ENCODE peak calls at places on chromosomes 16 and 17, in five cellular contexts. One of them, this sample, is unnamed.

GRCh38 chr16:79006206-79006605 is 594.3 kb downstream of the MAF start:
- DNase-seq in HEK293T: no peak
- DNase-seq in GM12878: no peak
- DNase-seq in H1: no peak
- DNase-seq in HepG2: no peak
- DNase-seq in this sample: no peak

GRCh38 chr16:31090540-31090939 is 1.8 kb upstream of the PRSS53 start:
- DNase-seq in HEK293T: no peak
- DNase-seq in GM12878: no peak
- DNase-seq in H1: no peak
- DNase-seq in HepG2: no peak
- DNase-seq in this sample: no peak

GRCh38 chr16:19283637-19284036 is 1.9 kb upstream of the CLEC19A start:
- DNase-seq in HEK293T: no peak
- DNase-seq in GM12878: no peak
- DNase-seq in H1: no peak
- DNase-seq in HepG2: no peak
- DNase-seq in this sample: no peak

GRCh38 chr17:50177983-50178834 is 12.4 kb downstream of the SGCA start:
- DNase-seq in HEK293T: peak; percentile 80
- DNase-seq in GM12878: no peak
- DNase-seq in H1: peak; percentile 80
- DNase-seq in HepG2: peak; percentile 89
- DNase-seq in this sample: peak; percentile 23

GRCh38 chr17:74871329-74872076 is 1.3 kb downstream of the FDXR start:
- DNase-seq in HEK293T: no peak
- DNase-seq in GM12878: no peak
- DNase-seq in H1: no peak
- DNase-seq in HepG2: no peak
- DNase-seq in this sample: no peak

GRCh38 chr16:10942352-10943297 is at the start of gene DEXI:
- DNase-seq in HEK293T: peak; percentile 96
- DNase-seq in GM12878: peak; percentile 69
- DNase-seq in H1: peak; percentile 96
- DNase-seq in HepG2: peak; percentile 92
- DNase-seq in this sample: peak; percentile 84

GRCh38 chr17:38343608-38343980 is at the start of gene GPR179:
- DNase-seq in HEK293T: no peak
- DNase-seq in GM12878: no peak
- DNase-seq in H1: no peak
- DNase-seq in HepG2: no peak
- DNase-seq in this sample: no peak

GRCh38 chr17:3894927-3895343 is 2.1 kb upstream of the CAMKK1 start:
- DNase-seq in HEK293T: no peak
- DNase-seq in GM12878: no peak
- DNase-seq in H1: no peak
- DNase-seq in HepG2: no peak
- DNase-seq in this sample: no peak

GRCh38 chr17:21318439-21318838 is 33.9 kb downstream of the MAP2K3 start:
- DNase-seq in HEK293T: no peak
- DNase-seq in GM12878: no peak
- DNase-seq in H1: peak; percentile 74
- DNase-seq in HepG2: no peak
- DNase-seq in this sample: no peak

GRCh38 chr17:57084802-57085447 is at the start of gene AKAP1:
- DNase-seq in HEK293T: peak; percentile 100
- DNase-seq in GM12878: peak; percentile 72
- DNase-seq in H1: peak; percentile 95
- DNase-seq in HepG2: peak; percentile 92
- DNase-seq in this sample: peak; percentile 79

GRCh38 chr17:44197980-44198720 is 1.5 kb downstream of the ATXN7L3 start:
- DNase-seq in HEK293T: no peak
- DNase-seq in GM12878: no peak
- DNase-seq in H1: no peak
- DNase-seq in HepG2: no peak
- DNase-seq in this sample: no peak

GRCh38 chr17:3682033-3682432 is 13.4 kb downstream of the EMC6 start:
- DNase-seq in HEK293T: no peak
- DNase-seq in GM12878: no peak
- DNase-seq in H1: no peak
- DNase-seq in HepG2: no peak
- DNase-seq in this sample: no peak

GRCh38 chr16:12320298-12320706 is 343.8 kb downstream of the SNX29 start:
- DNase-seq in HEK293T: no peak
- DNase-seq in GM12878: no peak
- DNase-seq in H1: no peak
- DNase-seq in HepG2: no peak
- DNase-seq in this sample: no peak

GRCh38 chr17:80538484-80538883 is 6.2 kb upstream of the RPTOR start:
- DNase-seq in HEK293T: no peak
- DNase-seq in GM12878: no peak
- DNase-seq in H1: no peak
- DNase-seq in HepG2: no peak
- DNase-seq in this sample: no peak

GRCh38 chr16:31371619-31372484 is 16.9 kb downstream of the ITGAX start:
- DNase-seq in HEK293T: no peak
- DNase-seq in GM12878: no peak
- DNase-seq in H1: no peak
- DNase-seq in HepG2: peak; percentile 53
- DNase-seq in this sample: no peak

GRCh38 chr17:31740611-31741082 is 118.4 kb downstream of the COPRS start:
- DNase-seq in HEK293T: no peak
- DNase-seq in GM12878: no peak
- DNase-seq in H1: no peak
- DNase-seq in HepG2: no peak
- DNase-seq in this sample: no peak

GRCh38 chr16:88382491-88383400 is at the start of gene ZNF469:
- DNase-seq in HEK293T: peak; percentile 62
- DNase-seq in GM12878: no peak
- DNase-seq in H1: peak; percentile 76
- DNase-seq in HepG2: no peak
- DNase-seq in this sample: no peak

GRCh38 chr17:38980455-38981217 is 13.4 kb upstream of the FBXO47 start:
- DNase-seq in HEK293T: no peak
- DNase-seq in GM12878: no peak
- DNase-seq in H1: no peak
- DNase-seq in HepG2: no peak
- DNase-seq in this sample: no peak

GRCh38 chr16:49491736-49492089 is 118.1 kb downstream of the C16orf78 start:
- DNase-seq in HEK293T: peak; percentile 21
- DNase-seq in GM12878: no peak
- DNase-seq in H1: no peak
- DNase-seq in HepG2: no peak
- DNase-seq in this sample: no peak

GRCh38 chr16:30032083-30032819 is 1.2 kb upstream of the TLCD3B start:
- DNase-seq in HEK293T: peak; percentile 89
- DNase-seq in GM12878: no peak
- DNase-seq in H1: peak; percentile 86
- DNase-seq in HepG2: peak; percentile 82
- DNase-seq in this sample: peak; percentile 88

GRCh38 chr16:66263973-66264310 is 102.5 kb upstream of the CDH5 start:
- DNase-seq in HEK293T: no peak
- DNase-seq in GM12878: no peak
- DNase-seq in H1: no peak
- DNase-seq in HepG2: no peak
- DNase-seq in this sample: no peak

GRCh38 chr17:62629556-62630364 is 2.3 kb downstream of the MRC2 start:
- DNase-seq in HEK293T: no peak
- DNase-seq in GM12878: no peak
- DNase-seq in H1: no peak
- DNase-seq in HepG2: no peak
- DNase-seq in this sample: no peak

GRCh38 chr17:192666-193425 is 11.4 kb upstream of the DOC2B start:
- DNase-seq in HEK293T: no peak
- DNase-seq in GM12878: no peak
- DNase-seq in H1: no peak
- DNase-seq in HepG2: no peak
- DNase-seq in this sample: no peak

GRCh38 chr16:88747588-88748301 is 37.3 kb downstream of the PIEZO1 start:
- DNase-seq in HEK293T: peak; percentile 69
- DNase-seq in GM12878: no peak
- DNase-seq in H1: peak; percentile 87
- DNase-seq in HepG2: peak; percentile 66
- DNase-seq in this sample: peak; percentile 39

GRCh38 chr16:68364601-68364998 is 53.8 kb downstream of the PRMT7 start:
- DNase-seq in HEK293T: no peak
- DNase-seq in GM12878: no peak
- DNase-seq in H1: peak; percentile 78
- DNase-seq in HepG2: no peak
- DNase-seq in this sample: no peak

GRCh38 chr16:69451166-69451565 is 26.7 kb downstream of the CYB5B start:
- DNase-seq in HEK293T: no peak
- DNase-seq in GM12878: no peak
- DNase-seq in H1: no peak
- DNase-seq in HepG2: no peak
- DNase-seq in this sample: no peak

GRCh38 chr17:49434821-49435581 is 20.3 kb upstream of the PHB1 start:
- DNase-seq in HEK293T: peak; percentile 84
- DNase-seq in GM12878: no peak
- DNase-seq in H1: peak; percentile 87
- DNase-seq in HepG2: peak; percentile 74
- DNase-seq in this sample: peak; percentile 44

GRCh38 chr17:45261577-45262515 is at the start of gene SPATA32:
- DNase-seq in HEK293T: no peak
- DNase-seq in GM12878: no peak
- DNase-seq in H1: peak; percentile 83
- DNase-seq in HepG2: no peak
- DNase-seq in this sample: no peak

GRCh38 chr16:56195151-56195550 is 3.9 kb downstream of the GNAO1 start:
- DNase-seq in HEK293T: no peak
- DNase-seq in GM12878: no peak
- DNase-seq in H1: no peak
- DNase-seq in HepG2: no peak
- DNase-seq in this sample: no peak

GRCh38 chr16:83781-84615 is 6.0 kb downstream of the MPG start:
- DNase-seq in HEK293T: no peak
- DNase-seq in GM12878: no peak
- DNase-seq in H1: no peak
- DNase-seq in HepG2: no peak
- DNase-seq in this sample: no peak

GRCh38 chr16:21713549-21714368 is 50.0 kb downstream of the OTOA start:
- DNase-seq in HEK293T: no peak
- DNase-seq in GM12878: no peak
- DNase-seq in H1: no peak
- DNase-seq in HepG2: no peak
- DNase-seq in this sample: no peak

GRCh38 chr17:55348749-55349354 is 72.8 kb downstream of the MMD start:
- DNase-seq in HEK293T: peak; percentile 65
- DNase-seq in GM12878: no peak
- DNase-seq in H1: peak; percentile 57
- DNase-seq in HepG2: peak; percentile 69
- DNase-seq in this sample: no peak

GRCh38 chr17:27538156-27538955 is 82.1 kb downstream of the KSR1 start:
- DNase-seq in HEK293T: no peak
- DNase-seq in GM12878: no peak
- DNase-seq in H1: no peak
- DNase-seq in HepG2: no peak
- DNase-seq in this sample: no peak

GRCh38 chr16:25580071-25580470 is 111.7 kb upstream of the HS3ST4 start:
- DNase-seq in HEK293T: no peak
- DNase-seq in GM12878: no peak
- DNase-seq in H1: no peak
- DNase-seq in HepG2: no peak
- DNase-seq in this sample: no peak

GRCh38 chr17:59361916-59362810 is 30.7 kb downstream of the YPEL2 start:
- DNase-seq in HEK293T: no peak
- DNase-seq in GM12878: peak; percentile 86
- DNase-seq in H1: no peak
- DNase-seq in HepG2: no peak
- DNase-seq in this sample: no peak

DNA sequence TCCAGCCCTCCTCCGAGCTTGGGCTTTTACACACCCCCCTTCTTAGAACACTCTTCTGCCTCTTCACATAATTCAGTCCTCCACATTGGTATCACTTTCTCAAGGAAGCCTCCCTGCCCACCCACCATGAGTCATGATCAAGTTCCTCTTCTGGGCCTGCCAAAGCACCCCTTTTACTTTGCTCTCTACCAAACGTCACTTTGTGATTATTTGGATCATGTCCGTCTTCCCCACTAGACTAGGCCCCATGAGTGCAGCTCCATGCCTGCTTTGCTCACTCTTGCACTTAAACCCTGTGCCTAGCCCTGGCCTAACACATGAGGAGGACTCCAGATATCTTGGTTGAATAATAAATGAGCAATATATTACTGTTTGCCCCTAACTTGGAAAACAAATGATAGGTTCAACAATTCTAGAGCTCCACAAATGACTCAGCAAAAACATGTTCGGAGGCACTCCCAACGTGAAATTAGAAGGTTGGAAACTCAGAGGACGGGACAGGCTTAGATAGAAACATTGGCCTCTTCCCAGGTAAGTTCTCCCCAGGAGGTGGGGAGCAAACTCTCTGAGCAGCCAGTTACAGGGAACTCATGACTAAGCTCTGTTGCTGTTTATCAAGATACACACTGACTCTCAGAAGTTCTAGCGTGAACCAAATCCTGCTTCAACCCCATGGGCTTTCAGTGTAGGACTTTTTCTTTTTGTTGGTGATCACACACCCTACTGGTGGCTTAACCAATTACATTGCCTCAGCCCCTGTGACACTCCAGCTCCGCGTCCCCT is 28.3 kb downstream of the G6PC1 start:
- DNase-seq in HEK293T: peak; percentile 65
- DNase-seq in GM12878: peak; percentile 45
- DNase-seq in H1: peak; percentile 54
- DNase-seq in HepG2: peak; percentile 92
- DNase-seq in this sample: peak; percentile 46
- TF ChIP-seq SUZ12 in HEK293T: no peak
- TF ChIP-seq SUZ12 in GM12878: no peak
- TF ChIP-seq SUZ12 in H1: no peak
- TF ChIP-seq SUZ12 in HepG2: no peak
- TF ChIP-seq SUZ12 in this sample: no peak

DNA sequence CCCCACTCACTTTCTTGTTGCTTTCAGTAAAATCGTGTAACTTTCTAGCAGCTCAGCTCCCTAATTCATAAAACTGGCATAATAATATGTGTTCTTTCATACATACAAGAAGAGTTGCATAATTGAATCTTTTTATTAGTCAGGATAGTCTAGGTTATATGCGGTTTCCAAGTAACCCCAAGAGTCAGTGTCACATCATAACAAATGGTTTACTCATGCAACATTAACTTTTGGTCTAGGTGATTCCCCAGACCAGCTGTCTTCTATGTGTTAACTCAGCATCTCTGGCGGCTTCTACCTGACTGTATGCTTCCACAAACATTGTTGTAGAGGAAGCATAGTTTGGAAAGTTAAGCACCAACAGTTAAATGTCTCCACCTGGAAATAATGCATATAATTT is 1000.4 kb downstream of the CDH11 start:
- DNase-seq in HEK293T: no peak
- DNase-seq in GM12878: no peak
- DNase-seq in H1: no peak
- DNase-seq in HepG2: no peak
- DNase-seq in this sample: no peak
- TF ChIP-seq SUZ12 in HEK293T: no peak
- TF ChIP-seq SUZ12 in GM12878: no peak
- TF ChIP-seq SUZ12 in H1: no peak
- TF ChIP-seq SUZ12 in HepG2: no peak
- TF ChIP-seq SUZ12 in this sample: no peak

GRCh38 chr17:47243737-47244598 is 9.7 kb upstream of the ITGB3 start:
- DNase-seq in HEK293T: no peak
- DNase-seq in GM12878: no peak
- DNase-seq in H1: no peak
- DNase-seq in HepG2: no peak
- DNase-seq in this sample: no peak
- TF ChIP-seq SUZ12 in HEK293T: no peak
- TF ChIP-seq SUZ12 in GM12878: no peak
- TF ChIP-seq SUZ12 in H1: no peak
- TF ChIP-seq SUZ12 in HepG2: no peak
- TF ChIP-seq SUZ12 in this sample: no peak

GRCh38 chr17:64004903-64005733 is 7.0 kb downstream of the PRR29 start:
- DNase-seq in HEK293T: no peak
- DNase-seq in GM12878: no peak
- DNase-seq in H1: peak; percentile 42
- DNase-seq in HepG2: no peak
- DNase-seq in this sample: no peak
- TF ChIP-seq SUZ12 in HEK293T: no peak
- TF ChIP-seq SUZ12 in GM12878: no peak
- TF ChIP-seq SUZ12 in H1: no peak
- TF ChIP-seq SUZ12 in HepG2: no peak
- TF ChIP-seq SUZ12 in this sample: no peak